ENCODE peak calls at places on chromosome 16, in five cellular contexts. M is A673, Y is psoas muscle, F is upper lobe of right lung, O is esophagus squamous epithelium. G is an unnamed sample.

GRCh38 chr16:11361751-11362742 is 16.8 kb downstream of the RMI2 start:
- DNase-seq in M (peak; percentile 73), Y (no peak), F (peak; percentile 51), O (no peak), G (no peak)

GRCh38 chr16:5653789-5654188 is 556.2 kb upstream of the EEF2KMT start:
- DNase-seq in M (no peak), Y (no peak), F (no peak), O (no peak), G (no peak)

GRCh38 chr16:8962393-8963009 is 1.2 kb downstream of the USP7 start:
- DNase-seq in M (peak; percentile 20), Y (peak; percentile 24), F (peak; percentile 69), O (peak; percentile 14), G (peak; percentile 29)

GRCh38 chr16:67277294-67277998 is 1.9 kb upstream of the PLEKHG4 start:
- DNase-seq in M (no peak), Y (peak; percentile 76), F (no peak), O (no peak), G (no peak)

GRCh38 chr16:56488035-56488434 is 31.8 kb downstream of the BBS2 start:
- DNase-seq in M (peak; percentile 25), Y (no peak), F (no peak), O (no peak), G (no peak)

GRCh38 chr16:57178793-57179212 is 7.0 kb downstream of the PSME3IP1 start:
- DNase-seq in M (no peak), Y (no peak), F (no peak), O (no peak), G (no peak)

GRCh38 chr16:79469999-79470398 is 130.5 kb downstream of the MAF start:
- DNase-seq in M (no peak), Y (no peak), F (no peak), O (no peak), G (no peak)

GRCh38 chr16:12498077-12498476 is 305.6 kb downstream of the CPPED1 start:
- DNase-seq in M (no peak), Y (no peak), F (no peak), O (no peak), G (no peak)

GRCh38 chr16:17302213-17302612 is 168.5 kb downstream of the XYLT1 start:
- DNase-seq in M (no peak), Y (no peak), F (no peak), O (no peak), G (no peak)

GRCh38 chr16:82655720-82656500 is 29.1 kb downstream of the CDH13 start:
- DNase-seq in M (no peak), Y (no peak), F (no peak), O (no peak), G (no peak)
- H3K4me1 ChIP-seq in M (peaks cover 30% of the 10 kb centered on the region), Y (peaks cover 59% of the 10 kb centered on the region), F (peaks cover 3% of the 10 kb centered on the region), O (peaks cover 30% of the 10 kb centered on the region), G (peaks cover 45% of the 10 kb centered on the region)

GRCh38 chr16:85375282-85375681 is 237.8 kb upstream of the GSE1 start:
- DNase-seq in M (no peak), Y (no peak), F (no peak), O (no peak), G (no peak)

GRCh38 chr16:85377388-85378144 is 235.6 kb upstream of the GSE1 start:
- DNase-seq in M (no peak), Y (no peak), F (no peak), O (no peak), G (no peak)

GRCh38 chr16:85378145-85379040 is 234.7 kb upstream of the GSE1 start:
- DNase-seq in M (no peak), Y (no peak), F (no peak), O (no peak), G (no peak)

GRCh38 chr16:85374571-85374872 is 238.6 kb upstream of the GSE1 start:
- DNase-seq in M (no peak), Y (no peak), F (no peak), O (no peak), G (no peak)

GRCh38 chr16:85376292-85377095 is 236.6 kb upstream of the GSE1 start:
- DNase-seq in M (no peak), Y (peak; percentile 62), F (no peak), O (no peak), G (no peak)
- H3K4me3 ChIP-seq in M (no peak overlapping the region), Y (peak overlapping the region; percentile 11), F (no peak overlapping the region), O (no peak overlapping the region), G (no peak overlapping the region)

GRCh38 chr16:3115011-3115410 is 2.6 kb downstream of the ZNF205 start:
- DNase-seq in M (no peak), Y (peak; percentile 30), F (no peak), O (no peak), G (no peak)

GRCh38 chr16:3113765-3114479 is 1.5 kb downstream of the ZNF205 start:
- DNase-seq in M (no peak), Y (no peak), F (no peak), O (no peak), G (no peak)

GRCh38 chr16:3112881-3113574 is 642 bp downstream of the ZNF205 start:
- DNase-seq in M (no peak), Y (no peak), F (no peak), O (no peak), G (no peak)

GRCh38 chr16:3118204-3118790 is 5.9 kb downstream of the ZNF205 start:
- DNase-seq in M (no peak), Y (no peak), F (no peak), O (no peak), G (no peak)

DNA sequence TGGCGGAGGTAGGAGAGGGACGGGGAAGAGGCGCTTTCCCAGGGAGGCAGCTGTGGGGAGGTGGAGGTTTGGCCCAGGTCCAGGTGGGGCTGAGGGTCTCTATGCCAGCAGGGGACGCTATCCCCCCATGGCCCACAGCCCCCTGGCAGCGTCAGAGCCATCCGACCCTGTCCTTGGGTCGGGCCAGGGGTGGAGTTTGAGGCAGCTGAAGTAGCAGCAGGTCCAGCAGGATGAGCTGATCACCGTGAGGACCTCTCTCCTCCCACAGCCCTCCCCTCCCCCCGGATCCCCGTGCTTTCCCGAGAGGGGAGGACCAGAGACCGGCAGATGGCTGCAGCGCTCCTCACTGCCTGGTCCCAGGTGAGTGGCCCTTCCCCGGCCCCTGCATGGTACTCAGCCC is 3.2 kb downstream of the ZNF205 start:
- DNase-seq in M (no peak), Y (no peak), F (no peak), O (no peak), G (no peak)
- H3K27me3 ChIP-seq in M (no peaks in the 10 kb centered on the region), Y (no peaks in the 10 kb centered on the region), F (no peaks in the 10 kb centered on the region), O (no peaks in the 10 kb centered on the region), G (no peaks in the 10 kb centered on the region)

GRCh38 chr16:66042341-66042740 is 324.1 kb upstream of the CDH5 start:
- DNase-seq in M (no peak), Y (no peak), F (no peak), O (no peak), G (no peak)
- H3K4me1 ChIP-seq in M (no peaks in the 10 kb centered on the region), Y (peaks cover 5% of the 10 kb centered on the region), F (no peaks in the 10 kb centered on the region), O (peaks cover 7% of the 10 kb centered on the region), G (no peaks in the 10 kb centered on the region)

GRCh38 chr16:70804729-70805169 is 3.8 kb upstream of the VAC14 start:
- DNase-seq in M (no peak), Y (no peak), F (no peak), O (no peak), G (no peak)

GRCh38 chr16:70805787-70806186 is 4.8 kb upstream of the VAC14 start:
- DNase-seq in M (peak; percentile 14), Y (no peak), F (no peak), O (no peak), G (no peak)

GRCh38 chr16:70804153-70804728 is 3.3 kb upstream of the VAC14 start:
- DNase-seq in M (no peak), Y (no peak), F (no peak), O (no peak), G (no peak)

GRCh38 chr16:70803354-70803753 is 2.4 kb upstream of the VAC14 start:
- DNase-seq in M (no peak), Y (no peak), F (no peak), O (no peak), G (no peak)

GRCh38 chr16:70805380-70805779 is 4.4 kb upstream of the VAC14 start:
- DNase-seq in M (no peak), Y (no peak), F (no peak), O (no peak), G (no peak)
- H3K4me3 ChIP-seq in M (no peak overlapping the region), Y (no peak overlapping the region), F (no peak overlapping the region), O (no peak overlapping the region), G (no peak overlapping the region)

G was measured in Caco-2.